ENCODE peak calls at places on chromosome 19, in four cellular contexts. U, A, J and S are unnamed samples.

GRCh38 chr19:1913781-1914577 is 8.8 kb downstream of the ADAT3 start:
- DNase-seq in U (no peak), J (no peak), A (no peak), S (peak; percentile 64)

GRCh38 chr19:7333198-7334118 is 15.3 kb upstream of the ARHGEF18 start:
- DNase-seq in U (no peak), J (no peak), A (no peak), S (peak; percentile 53)

GRCh38 chr19:40519352-40520322 is 52.8 kb downstream of the SPTBN4 start:
- DNase-seq in U (peak; percentile 45), J (peak; percentile 74), A (peak; percentile 40), S (peak; percentile 30)

GRCh38 chr19:33416307-33417215 is 43.1 kb downstream of the CEBPG start:
- DNase-seq in A (peak; percentile 68), J (peak; percentile 81), U (peak; percentile 63), S (peak; percentile 44)

GRCh38 chr19:51448011-51448744 is 10.1 kb downstream of the SIGLEC8 start:
- DNase-seq in A (no peak), U (no peak), J (no peak), S (no peak)

GRCh38 chr19:55251296-55252081 is 7.3 kb downstream of the PPP6R1 start:
- DNase-seq in U (no peak), A (peak; percentile 16), J (no peak), S (no peak)

GRCh38 chr19:17323973-17324327 is 10.7 kb downstream of the ANO8 start:
- DNase-seq in A (no peak), U (no peak), J (no peak), S (no peak)

GRCh38 chr19:8355631-8356402 is 8.1 kb upstream of the ANGPTL4 start:
- DNase-seq in J (no peak), U (peak; percentile 98), A (peak; percentile 98), S (peak; percentile 98)

GRCh38 chr19:8517551-8518442 is 3.8 kb upstream of the ZNF414 start:
- DNase-seq in A (no peak), U (peak; percentile 37), J (no peak), S (no peak)

GRCh38 chr19:47523473-47523872 is 8.6 kb upstream of the NAPA start:
- DNase-seq in U (no peak), A (no peak), J (no peak), S (no peak)

GRCh38 chr19:3336351-3336679 is 30.1 kb upstream of the NFIC start:
- DNase-seq in J (no peak), A (no peak), U (no peak), S (no peak)

GRCh38 chr19:51318687-51319675 is 7.5 kb downstream of the IGLON5 start:
- DNase-seq in J (peak; percentile 42), A (no peak), U (no peak), S (no peak)

GRCh38 chr19:14496849-14497346 is 971 bp upstream of the GIPC1 start:
- DNase-seq in U (no peak), A (no peak), J (no peak), S (no peak)

GRCh38 chr19:16849168-16849567 is 20.0 kb downstream of the SIN3B start:
- DNase-seq in J (no peak), U (peak; percentile 80), A (peak; percentile 62), S (no peak)

DNA sequence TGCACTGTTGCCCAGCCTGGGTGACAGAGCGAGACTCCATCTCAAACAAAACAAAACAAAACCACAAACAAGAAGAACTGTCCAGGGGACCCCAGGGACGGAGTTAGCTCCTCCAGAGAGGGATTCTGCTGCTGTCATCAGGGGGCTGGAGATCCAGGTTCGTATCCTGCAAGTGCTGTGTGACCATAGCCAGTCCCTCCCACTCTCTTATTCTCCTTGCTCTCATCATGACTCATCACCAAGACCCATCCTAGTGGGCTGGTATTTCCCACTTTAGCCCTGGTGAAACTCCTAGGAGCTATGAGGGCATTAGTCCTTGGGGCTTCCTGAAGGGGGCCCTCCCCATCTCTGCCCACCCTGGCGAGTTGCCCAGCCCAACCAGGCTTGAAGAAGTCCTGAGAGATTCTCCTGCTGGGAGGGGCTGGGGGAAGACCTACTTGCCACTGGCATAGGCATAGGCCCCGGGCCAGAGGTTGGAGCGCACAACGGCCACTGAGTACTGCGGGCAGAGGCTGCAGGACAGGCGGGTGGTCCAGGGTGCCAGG is 7.4 kb upstream of the DMWD start:
- DNase-seq in U (peak; percentile 36), J (no peak), A (peak; percentile 71), S (peak; percentile 58)
- TF ChIP-seq CTCF in U (no peak), J (no peak), A (no peak), S (no peak)

DNA sequence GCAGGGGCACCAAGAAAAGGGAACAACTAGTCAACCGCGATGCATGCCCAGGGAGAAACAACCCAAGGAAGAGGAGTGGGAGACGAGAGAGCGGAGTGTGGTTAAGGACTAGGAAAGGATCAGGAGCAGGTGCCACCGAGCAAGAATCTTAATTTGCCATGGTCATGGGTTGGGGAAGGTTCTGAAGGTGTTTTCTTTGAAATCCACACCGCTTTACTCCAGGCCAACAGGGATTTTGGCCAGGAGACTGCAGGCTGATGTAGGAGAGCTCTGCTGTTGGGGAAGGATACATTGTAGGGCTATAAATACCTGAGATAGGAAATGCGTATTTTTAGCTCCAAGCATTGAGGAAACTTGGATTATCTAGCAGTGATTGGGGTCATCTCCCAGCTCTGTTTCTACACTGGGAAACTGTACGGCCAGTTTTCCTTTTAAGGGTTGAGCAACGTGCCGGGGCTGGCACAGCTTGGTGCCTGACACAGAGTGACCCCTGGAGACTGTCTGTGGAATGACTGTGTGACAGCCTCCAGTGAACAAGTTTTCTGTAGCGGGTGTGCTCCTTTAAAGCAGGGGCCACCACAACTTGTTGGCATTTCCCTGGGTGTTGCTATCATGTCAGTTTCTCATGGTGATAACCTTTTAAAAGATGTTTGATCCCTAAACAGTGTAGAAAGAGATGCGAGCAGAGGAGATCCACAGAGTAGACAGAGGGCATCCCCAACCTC is 34.2 kb downstream of the ZNF536 start:
- DNase-seq in U (peak; percentile 1), J (peak; percentile 58), A (no peak), S (no peak)
- H3K9ac ChIP-seq in U (no peak overlapping the region), J (no peak overlapping the region), A (no peak overlapping the region), S (no peak overlapping the region)

DNA sequence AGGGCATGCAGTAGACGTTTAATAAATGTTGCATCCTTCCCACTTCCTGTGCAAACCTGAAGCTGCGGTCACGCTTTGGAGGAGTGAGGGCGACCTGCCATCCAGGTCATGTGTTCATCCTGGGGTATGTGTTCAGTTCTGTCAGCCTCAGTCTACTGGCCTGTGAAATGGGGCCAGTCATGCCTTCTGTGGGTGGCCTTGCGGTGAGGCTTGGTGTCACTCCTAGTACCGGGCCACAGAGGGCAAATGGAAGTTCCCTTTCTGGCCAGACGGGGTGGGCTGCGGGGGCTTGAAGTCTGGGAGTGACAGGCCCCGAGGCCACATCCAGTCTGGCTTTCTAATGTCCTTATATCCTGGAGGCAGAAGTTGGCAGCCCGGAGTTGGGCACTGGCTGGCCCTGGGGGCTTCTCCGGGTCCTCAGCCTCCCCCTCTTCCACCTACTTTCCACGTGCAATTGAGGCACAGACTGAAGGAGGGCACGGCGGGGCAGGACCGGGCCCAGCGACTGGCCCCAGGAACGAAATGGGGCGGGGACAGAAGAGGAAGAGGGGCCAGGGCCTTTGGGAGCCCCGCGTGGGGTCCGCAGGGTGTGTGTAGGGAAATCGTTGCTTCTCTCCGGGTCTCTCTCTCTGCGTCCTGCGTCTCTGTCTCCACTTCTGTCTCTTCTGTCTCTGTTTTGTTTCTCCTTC is 11.1 kb downstream of the PDE4A start:
- DNase-seq in J (no peak), U (no peak), A (no peak), S (no peak)
- TF ChIP-seq CTCF in J (no peak), U (no peak), A (no peak), S (no peak)

GRCh38 chr19:13101590-13102415 is 855 bp downstream of the LYL1 start:
- DNase-seq in A (no peak), U (no peak), J (no peak), S (no peak)
- H3K9ac ChIP-seq in A (peak overlapping the region; percentile 39), U (no peak overlapping the region), J (no peak overlapping the region), S (no peak overlapping the region)

DNA sequence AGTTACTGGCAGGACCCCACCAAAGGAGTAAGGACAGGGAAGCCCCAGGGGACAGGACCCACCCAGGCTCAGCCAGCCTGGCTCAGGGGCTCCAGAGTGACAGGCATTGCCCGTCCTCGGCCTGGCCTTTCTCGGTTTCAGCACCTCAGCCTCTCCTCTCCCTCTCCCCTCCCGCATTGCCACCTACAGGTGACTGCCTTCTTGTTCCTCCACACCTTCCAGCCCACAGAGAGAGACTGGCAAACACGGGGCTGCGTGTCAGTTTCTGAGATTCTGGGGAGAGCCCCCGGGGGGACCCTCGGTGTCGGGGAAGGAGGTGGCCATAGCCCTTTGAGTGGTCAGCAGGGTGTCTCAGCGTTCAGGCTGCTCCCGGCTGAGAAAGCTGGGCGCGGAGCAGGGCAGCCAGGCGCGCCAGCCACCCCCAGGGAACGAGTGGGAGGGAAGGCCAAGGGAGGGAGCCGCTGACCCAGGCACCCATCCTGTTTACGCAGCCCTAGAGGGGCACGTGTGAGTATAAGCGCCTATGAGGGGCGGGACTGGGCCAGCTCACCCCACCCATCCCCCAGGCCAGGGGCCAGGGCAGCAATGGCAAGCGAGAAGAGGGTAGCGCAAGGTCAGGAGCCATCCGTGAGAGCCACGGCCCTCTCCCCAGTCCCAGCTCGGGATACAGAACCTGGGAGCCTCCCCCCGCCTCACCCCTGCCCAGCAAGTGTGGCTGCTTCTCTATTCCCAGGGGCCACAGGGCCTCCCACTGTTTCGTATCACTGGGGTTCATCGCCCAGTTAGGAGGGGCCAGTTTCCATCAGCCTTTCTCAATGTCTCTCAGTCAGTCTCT is 743 bp upstream of the DMKN start:
- DNase-seq in U (no peak), J (peak; percentile 27), A (no peak), S (no peak)
- TF ChIP-seq CTCF in U (no peak), J (peak; percentile 23), A (no peak), S (peak; percentile 9)